ENCODE peak calls at places on chromosomes 7 and 10, in eight cellular contexts. W is fibroblast of pulmonary artery; P is CD8-positive, alpha-beta T cell; B is lower lobe of right lung; Q is adrenal gland; H is choroid plexus epithelial cell; G is omental fat pad; F is heart left ventricle. Y is an unnamed sample.

GRCh38 chr7:25949672-25950487 is 202.1 kb upstream of the NFE2L3 start:
- DNase-seq in G (no peak), W (no peak), B (no peak), H (no peak), F (no peak), Q (peak), P (no peak), Y (peak)

GRCh38 chr7:145005601-145006000 is 169.7 kb upstream of the TPK1 start:
- DNase-seq in B (no peak), P (no peak), H (no peak), G (no peak), Q (no peak), F (no peak), W (no peak), Y (no peak)

GRCh38 chr7:158468225-158468624 is 119.4 kb downstream of the PTPRN2 start:
- DNase-seq in G (no peak), W (no peak), Q (no peak), P (no peak), F (no peak), H (no peak), B (no peak), Y (no peak)

GRCh38 chr10:48459270-48460147 is 145.4 kb downstream of the ARHGAP22 start:
- DNase-seq in G (no peak), W (no peak), Q (no peak), B (no peak), P (peak), F (peak), H (no peak), Y (no peak)

GRCh38 chr10:54444184-54444583 is 356.8 kb downstream of the PCDH15 start:
- DNase-seq in F (no peak), B (no peak), G (no peak), Q (no peak), P (no peak), H (no peak), W (no peak), Y (no peak)

GRCh38 chr10:29177266-29177832 is 111.5 kb upstream of the LYZL1 start:
- DNase-seq in W (no peak), G (no peak), P (no peak), H (no peak), B (no peak), F (no peak), Q (no peak), Y (no peak)

GRCh38 chr10:80468002-80468401 is 13.9 kb downstream of the TSPAN14 start:
- DNase-seq in H (no peak), Q (peak), G (no peak), W (peak), B (peak), P (peak), F (peak), Y (no peak)

GRCh38 chr10:624605-625334 is 64.7 kb downstream of the DIP2C start:
- DNase-seq in G (no peak), Q (peak), F (peak), B (peak), W (peak), H (peak), P (no peak), Y (no peak)

GRCh38 chr10:133257489-133258065 is 19.1 kb downstream of the ADAM8 start:
- DNase-seq in W (peak), F (peak), G (peak), Q (peak), B (peak), P (peak), H (peak), Y (no peak)

DNA sequence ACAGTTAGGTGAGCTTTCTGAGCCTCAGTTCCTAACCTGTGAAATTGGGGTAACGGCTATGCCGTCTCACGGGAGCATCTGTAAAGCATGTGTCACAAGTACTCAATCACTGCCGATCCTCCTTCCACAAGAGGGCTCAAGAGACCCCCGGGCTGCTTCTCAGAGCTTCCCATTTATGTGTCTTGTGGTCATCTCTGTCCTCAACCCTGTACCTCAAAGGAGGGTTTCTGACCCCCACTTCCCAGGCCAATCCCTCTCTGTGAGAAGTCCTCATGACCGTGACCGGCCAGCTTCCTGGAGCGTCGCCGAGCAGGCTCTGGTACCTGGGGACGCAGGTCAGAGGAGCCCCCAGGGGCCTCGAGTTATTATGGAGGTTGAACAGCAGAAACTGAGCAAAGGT is 510 bp upstream of the TRPV5 start:
- DNase-seq in Q (no peak), B (no peak), P (no peak), G (no peak), W (no peak), F (no peak), H (no peak), Y (no peak)
- TF ChIP-seq CTCF in Q (no peak), B (no peak), P (no peak), G (no peak), W (no peak), F (no peak), H (no peak), Y (no peak)

GRCh38 chr10:33067481-33067880 is 109.5 kb upstream of the ITGB1 start:
- DNase-seq in P (no peak), F (no peak), W (peak), Q (no peak), G (no peak), B (no peak), H (peak), Y (no peak)

GRCh38 chr10:33065111-33065510 is 107.1 kb upstream of the ITGB1 start:
- DNase-seq in F (no peak), Q (no peak), H (peak), B (no peak), P (no peak), W (peak), G (no peak), Y (no peak)

GRCh38 chr10:33064706-33065105 is 106.7 kb upstream of the ITGB1 start:
- DNase-seq in B (no peak), H (peak), G (no peak), P (no peak), W (peak), Q (no peak), F (no peak), Y (no peak)

GRCh38 chr10:33067917-33068316 is 109.9 kb upstream of the ITGB1 start:
- DNase-seq in H (no peak), Q (no peak), B (no peak), W (no peak), G (no peak), F (no peak), P (no peak), Y (no peak)

DNA sequence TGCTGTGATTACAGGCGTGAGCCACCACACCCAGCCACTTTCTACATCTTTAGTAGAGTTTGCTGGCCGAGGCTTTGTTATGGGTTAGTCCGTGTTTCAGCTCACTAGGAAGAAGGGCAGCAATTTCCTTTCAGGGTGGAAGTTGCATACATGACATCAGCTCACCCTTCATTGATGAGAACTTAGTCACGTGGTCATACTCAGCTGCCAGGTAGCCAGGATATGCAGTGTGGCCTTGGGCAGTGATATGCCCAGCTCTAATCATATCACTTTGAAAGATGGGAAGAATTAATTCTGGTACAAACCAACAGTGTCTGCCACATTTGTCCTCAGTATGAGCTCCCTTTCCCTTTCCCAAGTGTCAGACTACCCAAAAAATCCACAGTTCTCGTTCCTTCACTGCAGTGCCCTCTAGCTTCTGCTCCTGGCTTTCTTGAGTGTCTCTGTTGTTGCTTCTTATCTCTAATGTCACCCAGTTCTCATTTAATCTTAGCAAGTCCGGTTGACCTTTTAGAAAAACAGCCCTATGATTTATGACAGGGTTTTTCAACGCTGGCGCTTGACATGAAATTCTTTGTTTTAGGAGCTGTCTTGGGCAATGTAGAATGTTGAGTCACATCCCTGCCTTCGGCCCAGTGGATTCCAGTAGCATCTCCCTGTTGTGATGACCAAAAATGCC is 108.7 kb upstream of the ITGB1 start:
- DNase-seq in G (no peak), W (peak), H (peak), P (no peak), Q (peak), B (no peak), F (no peak), Y (no peak)
- TF ChIP-seq CTCF in G (no peak), W (peak), H (peak), P (no peak), Q (peak), B (no peak), F (peak), Y (no peak)

GRCh38 chr7:20650782-20651181 is 35.3 kb downstream of the ABCB5 start:
- DNase-seq in B (no peak), H (no peak), Q (no peak), G (no peak), W (no peak), P (no peak), F (no peak), Y (no peak)

GRCh38 chr7:20647051-20647450 is 31.6 kb downstream of the ABCB5 start:
- DNase-seq in P (no peak), Q (no peak), F (no peak), H (peak), W (no peak), B (no peak), G (no peak), Y (no peak)

GRCh38 chr7:20653636-20654035 is 38.2 kb downstream of the ABCB5 start:
- DNase-seq in G (no peak), W (no peak), F (no peak), B (no peak), H (no peak), Q (no peak), P (no peak), Y (no peak)

GRCh38 chr7:20647908-20648776 is 32.7 kb downstream of the ABCB5 start:
- DNase-seq in Q (no peak), H (peak), B (no peak), G (no peak), F (no peak), W (peak), P (no peak), Y (no peak)

DNA sequence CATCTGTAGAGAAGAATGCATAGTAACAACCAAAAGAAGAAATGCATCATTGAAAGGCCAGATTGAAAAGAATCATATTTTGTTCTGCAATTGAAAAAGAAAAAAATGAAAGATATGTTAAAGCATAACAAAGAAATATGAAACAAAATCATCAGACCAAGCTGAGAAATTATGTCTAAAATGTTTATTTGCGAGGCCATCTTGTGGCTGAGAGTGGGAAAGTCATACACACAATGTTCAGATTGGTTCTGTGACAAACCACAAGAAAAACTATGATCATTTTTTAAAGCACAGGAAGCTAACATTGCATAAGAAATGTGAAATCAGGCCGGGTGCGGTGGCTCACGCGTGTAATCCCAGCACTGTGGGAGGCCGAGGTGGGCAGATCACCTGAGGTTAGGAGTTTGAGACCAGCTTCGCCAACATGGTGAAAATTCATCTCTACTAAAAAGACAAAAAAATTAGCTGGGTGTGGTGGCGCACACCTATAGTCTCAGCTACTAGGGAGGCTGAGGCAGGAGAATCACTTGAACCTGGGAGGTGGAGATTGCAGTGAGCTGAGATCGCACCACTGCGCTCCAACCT is 36.6 kb downstream of the ABCB5 start:
- DNase-seq in G (no peak), H (peak), P (no peak), W (peak), B (no peak), F (no peak), Q (peak), Y (no peak)
- TF ChIP-seq CTCF in G (no peak), H (peak), P (no peak), W (peak), B (peak), F (peak), Q (peak), Y (peak)

DNA sequence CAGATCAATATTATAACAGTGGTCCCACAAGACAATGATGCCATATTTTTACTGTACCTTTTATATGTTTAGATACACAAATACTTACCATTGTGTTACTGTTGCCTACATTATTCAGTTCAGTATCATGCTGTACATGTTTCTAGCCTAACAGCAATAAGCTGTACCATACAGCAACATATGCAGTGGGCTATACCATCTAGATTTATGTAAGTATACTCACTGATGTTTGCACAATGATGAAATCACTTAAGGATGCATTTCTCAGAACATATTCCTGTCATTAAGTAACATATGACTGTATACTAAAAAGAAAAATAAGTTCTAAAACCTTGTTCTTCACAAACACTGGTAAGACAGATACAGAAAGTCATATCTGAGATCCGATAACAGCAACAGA is 468.6 kb upstream of the SEMA3A start:
- DNase-seq in G (no peak), F (no peak), W (no peak), H (peak), Q (no peak), P (no peak), B (no peak), Y (no peak)
- TF ChIP-seq CTCF in G (no peak), F (no peak), W (no peak), H (no peak), Q (no peak), P (no peak), B (no peak), Y (no peak)

DNA sequence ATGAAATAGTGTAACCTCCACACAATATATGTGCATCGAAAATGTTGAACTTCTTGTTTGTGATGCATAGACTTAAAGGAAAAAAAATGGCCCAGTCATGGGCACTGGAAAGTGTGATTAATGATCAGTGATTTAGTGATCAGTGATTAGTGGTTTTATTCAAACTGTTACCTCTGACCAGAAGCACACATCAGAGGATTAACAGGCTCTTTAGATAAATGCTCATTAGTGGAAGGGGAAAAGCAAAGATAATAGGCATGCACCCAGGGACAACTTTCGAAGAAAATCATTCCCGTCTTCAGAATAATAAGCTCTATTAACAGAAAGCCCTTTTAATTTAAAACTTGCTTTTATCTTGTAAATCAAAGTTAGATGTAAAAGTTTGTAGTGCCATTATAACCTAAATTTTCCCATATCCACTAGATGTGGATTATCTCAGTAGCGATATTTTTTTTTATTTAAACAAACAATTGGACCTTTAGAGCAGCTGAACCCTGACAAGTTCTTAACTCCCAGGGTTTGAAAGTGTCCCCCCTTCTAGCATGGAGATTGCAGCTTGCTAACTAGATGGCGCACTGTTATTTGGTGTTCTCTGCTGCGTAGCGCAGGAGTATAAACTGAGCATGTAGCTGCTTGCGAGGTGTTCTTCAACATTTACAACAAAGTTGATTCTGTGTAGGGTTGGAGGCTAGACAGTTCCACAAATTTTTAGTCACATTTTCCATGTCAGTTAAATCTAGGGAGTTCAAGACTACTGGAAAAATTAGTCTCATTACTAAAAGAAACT is at the start of gene CREB5:
- DNase-seq in W (peak), G (no peak), Q (no peak), B (no peak), H (peak), F (no peak), P (no peak), Y (no peak)
- TF ChIP-seq CTCF in W (peak), G (no peak), Q (no peak), B (no peak), H (peak), F (peak), P (no peak), Y (no peak)

Y was measured in mesothelial cell of epicardium.